ENCODE peak calls at places on chromosomes 7 and 10, in eight cellular contexts. T is suprapubic skin, L is endothelial cell of umbilical vein, X is HCT116, K is vagina, B is ovary, Q is right lobe of liver, E is breast epithelium. F is an unnamed sample.

GRCh38 chr10:43827853-43828252 is 179.2 kb upstream of the ZNF32 start:
- DNase-seq in K (no peak), T (no peak), B (no peak), Q (no peak), L (no peak), E (no peak), X (no peak), F (no peak)

GRCh38 chr7:136064627-136065237 is 87.6 kb upstream of the MTPN start:
- DNase-seq in L (no peak), E (no peak), Q (no peak), X (no peak), K (no peak), B (no peak), T (no peak), F (no peak)

GRCh38 chr10:62666264-62666663 is 138.3 kb upstream of the ADO start:
- DNase-seq in X (no peak), B (no peak), K (no peak), E (no peak), Q (no peak), L (no peak), T (no peak), F (no peak)

GRCh38 chr7:151813997-151814396 is 62.9 kb downstream of the PRKAG2 start:
- DNase-seq in L (no peak), X (no peak), Q (no peak), B (no peak), K (no peak), E (no peak), T (no peak), F (no peak)

GRCh38 chr10:107732045-107732444 is 567.5 kb upstream of the SORCS1 start:
- DNase-seq in E (no peak), B (no peak), Q (no peak), K (no peak), L (no peak), X (no peak), T (no peak), F (no peak)

GRCh38 chr10:23051855-23052309 is 43.5 kb upstream of the MSRB2 start:
- DNase-seq in B (no peak), X (no peak), L (no peak), T (no peak), K (no peak), E (no peak), Q (no peak), F (no peak)

GRCh38 chr10:129345763-129346162 is 121.3 kb upstream of the MGMT start:
- DNase-seq in T (no peak), K (no peak), X (no peak), E (no peak), L (no peak), B (no peak), Q (no peak), F (no peak)

GRCh38 chr7:100577103-100577502 is 3.4 kb upstream of the SAP25 start:
- DNase-seq in Q (no peak), K (no peak), T (no peak), L (no peak), B (no peak), X (no peak), E (no peak), F (no peak)

GRCh38 chr10:18879284-18879683 is 169.3 kb upstream of the MALRD1 start:
- DNase-seq in L (no peak), X (no peak), T (no peak), B (no peak), E (no peak), K (no peak), Q (no peak), F (no peak)

GRCh38 chr10:112471878-112472487 is 25.0 kb downstream of the VTI1A start:
- DNase-seq in L (peak), E (no peak), T (no peak), X (peak), B (no peak), K (no peak), Q (no peak), F (no peak)

GRCh38 chr7:101160917-101161316 is 4.5 kb downstream of the VGF start:
- DNase-seq in B (no peak), X (no peak), K (no peak), E (no peak), L (no peak), Q (no peak), T (no peak), F (no peak)

GRCh38 chr10:32943854-32944661 is 14.0 kb downstream of the ITGB1 start:
- DNase-seq in K (no peak), X (no peak), Q (peak), L (no peak), T (peak), E (no peak), B (no peak), F (no peak)
- TF ChIP-seq POLR2A in K (no peak), X (no peak), Q (no peak), L (no peak), T (no peak), E (no peak), B (no peak), F (no peak)

DNA sequence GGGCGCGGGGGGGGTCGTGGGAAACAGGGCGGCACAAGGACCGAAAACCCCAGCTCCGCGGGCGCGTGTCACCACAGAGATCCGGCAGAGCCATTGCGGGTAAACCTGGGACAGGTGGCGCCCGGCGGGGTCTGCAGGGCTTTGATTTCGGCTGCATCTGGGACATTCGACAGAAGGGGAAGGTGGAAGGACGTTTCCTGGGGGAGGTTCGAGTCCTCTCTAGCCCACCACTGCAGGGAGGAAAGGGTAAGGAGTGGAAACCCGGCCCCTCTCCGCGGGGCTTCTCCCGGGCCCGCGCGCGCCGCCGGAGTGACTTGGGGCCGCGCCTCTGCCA is 7.6 kb downstream of the NKX2-3 start:
- DNase-seq in Q (no peak), K (no peak), X (no peak), B (no peak), L (no peak), T (no peak), E (no peak), F (no peak)
- H3K4me3 ChIP-seq in Q (no peak), K (no peak), X (no peak), B (no peak), L (no peak), T (peak), E (peak), F (no peak)

GRCh38 chr10:451021-451471 is 238.4 kb downstream of the DIP2C start:
- DNase-seq in B (no peak), X (no peak), L (no peak), Q (no peak), K (no peak), E (no peak), T (no peak), F (no peak)
- TF ChIP-seq POLR2A in B (no peak), X (no peak), L (no peak), Q (no peak), K (no peak), E (no peak), T (no peak), F (no peak)

GRCh38 chr7:29884399-29885272 is 78.3 kb downstream of the WIPF3 start:
- DNase-seq in T (no peak), L (no peak), Q (no peak), X (no peak), E (peak), K (no peak), B (peak), F (no peak)
- H3K4me3 ChIP-seq in T (peak), L (no peak), Q (no peak), X (no peak), E (peak), K (peak), B (peak), F (no peak)

GRCh38 chr10:48806282-48806681 is 121.6 kb downstream of the WDFY4 start:
- DNase-seq in E (no peak), L (no peak), B (no peak), X (no peak), Q (no peak), T (no peak), K (no peak), F (no peak)

GRCh38 chr10:48805411-48805810 is 120.7 kb downstream of the WDFY4 start:
- DNase-seq in B (no peak), T (no peak), Q (no peak), E (no peak), L (no peak), X (no peak), K (no peak), F (no peak)

GRCh38 chr10:48809261-48809660 is 124.6 kb downstream of the WDFY4 start:
- DNase-seq in X (no peak), B (no peak), L (no peak), E (no peak), T (no peak), K (no peak), Q (no peak), F (no peak)

GRCh38 chr10:48805848-48806247 is 121.2 kb downstream of the WDFY4 start:
- DNase-seq in X (no peak), T (no peak), B (peak), E (no peak), L (no peak), K (no peak), Q (no peak), F (peak)

GRCh38 chr10:48807786-48808185 is 123.1 kb downstream of the WDFY4 start:
- DNase-seq in T (no peak), L (no peak), B (no peak), Q (no peak), X (no peak), K (no peak), E (no peak), F (no peak)
- TF ChIP-seq POLR2A in T (no peak), L (no peak), B (no peak), Q (no peak), X (no peak), K (no peak), E (no peak), F (no peak)

GRCh38 chr7:44107116-44107960 is 3.2 kb downstream of the AEBP1 start:
- DNase-seq in T (no peak), L (no peak), Q (no peak), E (no peak), X (no peak), B (no peak), K (no peak), F (no peak)

GRCh38 chr7:44103941-44104879 is at the start of gene AEBP1:
- DNase-seq in L (peak), E (no peak), K (no peak), B (peak), X (no peak), T (no peak), Q (no peak), F (no peak)

GRCh38 chr7:44104880-44105771 is 981 bp downstream of the AEBP1 start:
- DNase-seq in B (peak), E (no peak), Q (no peak), L (no peak), K (no peak), T (no peak), X (no peak), F (peak)

GRCh38 chr7:44106311-44107065 is 2.3 kb downstream of the AEBP1 start:
- DNase-seq in L (no peak), K (no peak), B (no peak), T (no peak), Q (no peak), E (no peak), X (no peak), F (no peak)

DNA sequence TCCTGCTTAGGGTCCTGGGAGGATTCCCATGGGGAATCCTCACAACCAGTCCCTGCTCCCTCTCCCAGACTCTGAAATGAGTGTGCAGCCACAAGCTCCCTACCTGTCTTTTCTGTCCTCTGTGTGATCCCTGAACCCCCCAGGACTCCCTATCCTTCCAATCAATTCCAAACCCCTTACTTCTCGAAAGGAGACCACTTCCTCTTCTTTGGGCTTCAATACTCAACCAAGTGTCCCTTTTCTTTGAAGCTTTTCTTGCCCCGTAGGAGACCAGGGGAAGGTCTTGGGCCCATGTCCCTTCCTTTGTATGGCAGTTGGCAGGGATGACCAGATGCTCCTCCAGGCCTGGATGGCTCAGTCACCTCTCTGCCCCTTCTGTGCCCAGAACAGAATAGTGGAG is 1.7 kb downstream of the AEBP1 start:
- DNase-seq in X (no peak), T (no peak), B (no peak), Q (no peak), E (no peak), L (no peak), K (no peak), F (no peak)
- H3K4me3 ChIP-seq in X (no peak), T (peak), B (peak), Q (peak), E (peak), L (no peak), K (peak), F (peak)

GRCh38 chr10:11317936-11318670 is 293.3 kb downstream of the USP6NL start:
- DNase-seq in L (peak), X (no peak), Q (no peak), B (no peak), K (peak), T (no peak), E (no peak), F (no peak)

GRCh38 chr10:11320809-11321520 is 290.5 kb downstream of the USP6NL start:
- DNase-seq in K (peak), B (no peak), T (no peak), Q (no peak), X (no peak), L (no peak), E (no peak), F (no peak)

GRCh38 chr10:11318812-11319598 is 292.4 kb downstream of the USP6NL start:
- DNase-seq in T (no peak), Q (no peak), L (no peak), X (no peak), K (peak), E (no peak), B (no peak), F (no peak)

GRCh38 chr10:11322698-11323097 is 288.8 kb downstream of the USP6NL start:
- DNase-seq in Q (no peak), L (no peak), X (no peak), T (no peak), B (no peak), K (peak), E (no peak), F (no peak)

DNA sequence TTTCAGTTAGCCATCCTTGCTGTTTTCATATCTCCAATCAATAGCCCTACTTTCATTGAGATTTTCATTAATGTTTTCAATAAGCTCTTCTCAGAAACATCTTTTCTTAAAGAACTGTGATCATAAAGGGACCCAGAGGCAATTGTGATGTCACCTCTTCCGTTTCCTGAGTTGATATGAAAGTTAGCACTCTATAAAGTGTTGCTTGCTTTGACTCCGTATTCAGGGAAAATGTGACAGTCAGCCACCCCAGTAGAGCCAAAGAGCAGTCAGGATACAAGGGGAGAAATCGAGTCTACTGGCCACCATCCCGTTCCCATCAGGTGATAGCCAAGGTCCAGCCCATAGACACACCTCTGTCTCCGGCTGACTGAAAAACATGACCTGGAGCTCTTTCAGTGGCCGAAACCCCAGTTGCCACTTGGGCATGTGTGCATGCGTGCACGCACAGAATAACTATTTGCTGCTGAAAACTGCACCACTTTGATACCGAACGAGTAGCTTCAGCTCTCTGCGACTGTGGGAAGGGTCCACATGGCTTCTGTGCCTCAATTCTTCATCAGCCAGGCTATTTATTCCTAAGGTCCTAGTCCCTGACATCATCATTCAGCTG is 291.4 kb downstream of the USP6NL start:
- DNase-seq in T (no peak), E (no peak), L (no peak), X (no peak), K (peak), B (no peak), Q (no peak), F (no peak)
- TF ChIP-seq POLR2A in T (no peak), E (no peak), L (no peak), X (no peak), K (no peak), B (no peak), Q (no peak), F (no peak)

GRCh38 chr7:25180592-25180923 is 47.7 kb downstream of the NPVF start:
- DNase-seq in Q (no peak), K (no peak), E (no peak), B (no peak), X (no peak), T (no peak), L (no peak), F (peak)
- H3K4me3 ChIP-seq in Q (peak), K (peak), E (peak), B (peak), X (peak), T (peak), L (peak), F (peak)